ENCODE peak calls at places on chromosome 19, in six cellular contexts. One of them, this sample, is unnamed. For H3K4me1, the result is how much of the 10 kb centered on the place peaks cover.

GRCh38 chr19:35715355-35715809 is 2.4 kb upstream of the KMT2B start:
- DNase-seq in right lobe of liver: no peak
- DNase-seq in stomach: no peak
- DNase-seq in HCT116: no peak
- DNase-seq in A549: no peak
- DNase-seq in prostate gland: no peak
- DNase-seq in this sample: no peak

GRCh38 chr19:4361152-4362037 is 18.0 kb downstream of the MPND start:
- DNase-seq in stomach: no peak
- DNase-seq in prostate gland: no peak
- DNase-seq in HCT116: no peak
- DNase-seq in right lobe of liver: peak
- DNase-seq in A549: no peak
- DNase-seq in this sample: no peak

GRCh38 chr19:934865-935422 is 9.1 kb downstream of the ARID3A start:
- DNase-seq in right lobe of liver: peak
- DNase-seq in prostate gland: peak
- DNase-seq in HCT116: no peak
- DNase-seq in A549: no peak
- DNase-seq in stomach: peak
- DNase-seq in this sample: peak

GRCh38 chr19:35231956-35232746 is 3.6 kb upstream of the FAM187B start:
- DNase-seq in stomach: no peak
- DNase-seq in HCT116: no peak
- DNase-seq in right lobe of liver: peak
- DNase-seq in prostate gland: no peak
- DNase-seq in A549: no peak
- DNase-seq in this sample: no peak

GRCh38 chr19:6440905-6441304 is 7.3 kb upstream of the SLC25A41 start:
- DNase-seq in HCT116: no peak
- DNase-seq in stomach: no peak
- DNase-seq in A549: no peak
- DNase-seq in prostate gland: no peak
- DNase-seq in right lobe of liver: no peak
- DNase-seq in this sample: no peak

GRCh38 chr19:49340069-49340864 is 5.1 kb downstream of the CD37 start:
- DNase-seq in right lobe of liver: peak
- DNase-seq in prostate gland: peak
- DNase-seq in stomach: peak
- DNase-seq in HCT116: no peak
- DNase-seq in A549: no peak
- DNase-seq in this sample: peak

GRCh38 chr19:8396185-8396562 is 6.0 kb downstream of the RAB11B start:
- DNase-seq in prostate gland: no peak
- DNase-seq in A549: no peak
- DNase-seq in HCT116: no peak
- DNase-seq in stomach: no peak
- DNase-seq in right lobe of liver: no peak
- DNase-seq in this sample: no peak

GRCh38 chr19:28170066-28170465 is 1042.9 kb downstream of the UQCRFS1 start:
- DNase-seq in right lobe of liver: no peak
- DNase-seq in HCT116: no peak
- DNase-seq in A549: no peak
- DNase-seq in prostate gland: no peak
- DNase-seq in stomach: no peak
- DNase-seq in this sample: no peak

GRCh38 chr19:18711893-18712292 is 28.4 kb downstream of the CRTC1 start:
- DNase-seq in A549: no peak
- DNase-seq in stomach: no peak
- DNase-seq in right lobe of liver: no peak
- DNase-seq in HCT116: no peak
- DNase-seq in prostate gland: no peak
- DNase-seq in this sample: no peak
- H3K4me1 ChIP-seq in A549: under half
- H3K4me1 ChIP-seq in stomach: under half
- H3K4me1 ChIP-seq in right lobe of liver: under half
- H3K4me1 ChIP-seq in HCT116: under half
- H3K4me1 ChIP-seq in prostate gland: under half
- H3K4me1 ChIP-seq in this sample: under half

DNA sequence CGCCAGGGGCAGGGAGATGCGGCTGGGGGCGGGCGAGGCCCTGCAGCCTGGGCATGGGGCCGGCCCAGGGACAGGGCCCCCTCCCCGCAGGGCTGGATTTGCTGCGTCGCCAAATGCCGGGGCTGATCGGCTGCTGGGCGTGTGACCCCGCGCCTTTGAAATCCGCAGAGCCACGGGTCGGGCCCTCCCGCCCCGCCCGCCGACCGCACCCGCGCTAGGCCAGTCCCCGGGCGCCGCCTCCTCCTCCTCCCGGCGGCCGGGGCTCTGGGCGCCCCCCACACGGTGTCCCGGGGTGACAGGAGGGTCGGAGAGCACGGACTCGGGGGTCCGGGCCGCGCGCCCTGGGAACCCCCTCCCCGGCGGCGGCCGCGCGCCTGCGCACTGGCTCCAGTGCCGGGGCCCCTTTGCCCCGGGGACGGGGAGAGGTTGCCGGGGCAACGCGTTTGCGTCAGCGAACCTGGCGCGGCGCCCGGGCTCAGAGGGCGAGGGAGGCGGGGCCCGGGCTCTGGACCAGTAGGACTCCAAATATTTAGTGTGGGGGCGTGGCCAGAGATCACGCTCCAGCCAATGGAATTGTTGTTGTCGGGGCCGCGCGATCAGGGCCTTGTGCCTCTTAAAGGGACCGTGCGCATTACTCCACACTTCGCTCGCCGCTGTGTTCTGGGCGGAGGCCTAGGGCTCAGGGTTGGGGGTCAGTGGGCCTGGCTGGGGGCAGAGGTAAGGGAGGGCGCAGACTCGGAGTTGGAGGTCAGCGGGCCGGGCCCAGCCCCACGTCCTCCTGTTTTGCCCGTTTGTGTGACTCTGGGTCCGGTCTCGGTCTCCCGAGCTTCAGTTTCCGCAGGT is 10.3 kb upstream of the MKNK2 start:
- DNase-seq in stomach: peak
- DNase-seq in HCT116: peak
- DNase-seq in right lobe of liver: peak
- DNase-seq in prostate gland: peak
- DNase-seq in A549: peak
- DNase-seq in this sample: peak
- TF ChIP-seq POLR2A in stomach: no peak
- TF ChIP-seq POLR2A in HCT116: peak
- TF ChIP-seq POLR2A in right lobe of liver: peak
- TF ChIP-seq POLR2A in prostate gland: peak
- TF ChIP-seq POLR2A in A549: peak
- TF ChIP-seq POLR2A in this sample: peak

GRCh38 chr19:40286674-40287421 is 1.7 kb upstream of the AKT2 start:
- DNase-seq in HCT116: no peak
- DNase-seq in A549: no peak
- DNase-seq in prostate gland: no peak
- DNase-seq in stomach: no peak
- DNase-seq in right lobe of liver: no peak
- DNase-seq in this sample: no peak
- H3K27ac ChIP-seq in HCT116: peak
- H3K27ac ChIP-seq in A549: peak
- H3K27ac ChIP-seq in prostate gland: no peak
- H3K27ac ChIP-seq in stomach: peak
- H3K27ac ChIP-seq in right lobe of liver: no peak
- H3K27ac ChIP-seq in this sample: peak

GRCh38 chr19:47225746-47226425 is 5.1 kb downstream of the BBC3 start:
- DNase-seq in HCT116: no peak
- DNase-seq in prostate gland: peak
- DNase-seq in stomach: peak
- DNase-seq in A549: peak
- DNase-seq in right lobe of liver: peak
- DNase-seq in this sample: peak
- H3K4me1 ChIP-seq in HCT116: under half
- H3K4me1 ChIP-seq in prostate gland: under half
- H3K4me1 ChIP-seq in stomach: under half
- H3K4me1 ChIP-seq in A549: under half
- H3K4me1 ChIP-seq in right lobe of liver: under half
- H3K4me1 ChIP-seq in this sample: under half

DNA sequence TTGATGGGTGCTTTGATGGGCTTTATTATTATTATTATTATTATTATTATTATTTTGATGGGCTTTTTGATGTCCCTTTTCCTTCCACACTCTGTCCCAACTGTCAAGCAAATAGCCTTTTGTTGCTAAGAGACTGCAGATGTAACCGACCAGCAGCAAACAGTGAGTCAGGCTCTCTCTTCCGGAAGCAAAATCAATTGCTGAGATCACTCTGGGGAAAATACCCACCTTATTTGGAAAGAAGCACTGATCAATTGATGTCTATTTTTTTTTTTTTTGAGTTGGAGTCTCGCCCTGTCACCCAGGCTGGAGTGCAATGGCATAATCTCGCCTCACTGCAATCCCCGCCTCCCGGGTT is 2.9 kb downstream of the LDLR start:
- DNase-seq in right lobe of liver: no peak
- DNase-seq in prostate gland: no peak
- DNase-seq in HCT116: peak
- DNase-seq in stomach: no peak
- DNase-seq in A549: peak
- DNase-seq in this sample: no peak
- TF ChIP-seq POLR2A in right lobe of liver: no peak
- TF ChIP-seq POLR2A in prostate gland: no peak
- TF ChIP-seq POLR2A in HCT116: no peak
- TF ChIP-seq POLR2A in stomach: no peak
- TF ChIP-seq POLR2A in A549: no peak
- TF ChIP-seq POLR2A in this sample: no peak

GRCh38 chr19:2627855-2628254 is 74.6 kb downstream of the GNG7 start:
- DNase-seq in HCT116: no peak
- DNase-seq in stomach: no peak
- DNase-seq in right lobe of liver: no peak
- DNase-seq in prostate gland: no peak
- DNase-seq in A549: no peak
- DNase-seq in this sample: no peak

GRCh38 chr19:2631213-2631821 is 71.2 kb downstream of the GNG7 start:
- DNase-seq in A549: no peak
- DNase-seq in HCT116: no peak
- DNase-seq in prostate gland: no peak
- DNase-seq in stomach: no peak
- DNase-seq in right lobe of liver: no peak
- DNase-seq in this sample: no peak

GRCh38 chr19:2629491-2630351 is 72.8 kb downstream of the GNG7 start:
- DNase-seq in prostate gland: no peak
- DNase-seq in A549: no peak
- DNase-seq in right lobe of liver: peak
- DNase-seq in stomach: no peak
- DNase-seq in HCT116: no peak
- DNase-seq in this sample: no peak

GRCh38 chr19:2628597-2628996 is 73.9 kb downstream of the GNG7 start:
- DNase-seq in right lobe of liver: no peak
- DNase-seq in A549: no peak
- DNase-seq in HCT116: no peak
- DNase-seq in stomach: no peak
- DNase-seq in prostate gland: no peak
- DNase-seq in this sample: no peak

GRCh38 chr19:2630352-2631001 is 72.0 kb downstream of the GNG7 start:
- DNase-seq in HCT116: no peak
- DNase-seq in stomach: no peak
- DNase-seq in right lobe of liver: no peak
- DNase-seq in prostate gland: no peak
- DNase-seq in A549: no peak
- DNase-seq in this sample: no peak
- H3K27ac ChIP-seq in HCT116: no peak
- H3K27ac ChIP-seq in stomach: peak
- H3K27ac ChIP-seq in right lobe of liver: peak
- H3K27ac ChIP-seq in prostate gland: peak
- H3K27ac ChIP-seq in A549: no peak
- H3K27ac ChIP-seq in this sample: peak

DNA sequence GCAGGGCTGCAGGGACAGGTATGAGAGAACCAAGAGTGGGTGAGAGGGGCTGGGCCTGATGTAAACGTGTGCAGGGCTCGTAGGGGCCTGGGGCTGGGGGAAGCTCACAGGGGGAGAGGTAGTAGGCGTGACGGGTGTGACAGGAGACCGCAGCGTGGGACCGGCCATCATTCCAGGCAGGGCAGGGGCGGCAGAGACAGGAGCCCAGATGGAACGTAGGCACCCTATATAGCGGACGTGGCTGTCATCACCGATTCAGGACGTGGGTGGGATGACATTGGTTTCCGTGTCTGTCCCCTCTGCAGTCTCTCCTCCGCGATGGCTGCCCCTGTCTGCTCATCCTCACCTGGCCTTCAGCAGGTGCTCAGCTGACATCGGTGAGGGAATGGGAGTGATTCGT is 48.4 kb downstream of the IER2 start:
- DNase-seq in stomach: no peak
- DNase-seq in prostate gland: no peak
- DNase-seq in HCT116: no peak
- DNase-seq in A549: no peak
- DNase-seq in right lobe of liver: no peak
- DNase-seq in this sample: no peak
- H3K4me1 ChIP-seq in stomach: under half
- H3K4me1 ChIP-seq in prostate gland: under half
- H3K4me1 ChIP-seq in HCT116: under half
- H3K4me1 ChIP-seq in A549: under half
- H3K4me1 ChIP-seq in right lobe of liver: under half
- H3K4me1 ChIP-seq in this sample: under half

GRCh38 chr19:40348125-40348913 is at the start of the genes C19orf47 and PLD3:
- DNase-seq in A549: peak
- DNase-seq in stomach: peak
- DNase-seq in right lobe of liver: peak
- DNase-seq in HCT116: peak
- DNase-seq in prostate gland: peak
- DNase-seq in this sample: peak
- TF ChIP-seq POLR2A in A549: peak
- TF ChIP-seq POLR2A in stomach: no peak
- TF ChIP-seq POLR2A in right lobe of liver: peak
- TF ChIP-seq POLR2A in HCT116: peak
- TF ChIP-seq POLR2A in prostate gland: peak
- TF ChIP-seq POLR2A in this sample: peak